ENCODE peak calls at places on chromosomes 5 and 9, in seven cellular contexts. B is adipocyte, A is uterus, R is lower lobe of right lung, O is DND-41, Q is neuronal stem cell, Z is mesendoderm. K is an unnamed sample. For H3K4me1, the result is how much of the 10 kb centered on the place peaks cover.

GRCh38 chr9:36566813-36567217 is 5.9 kb upstream of the MELK start:
- DNase-seq in B (peak), A (no peak), R (no peak), O (no peak), Q (no peak), Z (no peak), K (no peak)

GRCh38 chr5:55597014-55597981 is 62.5 kb upstream of the PLPP1 start:
- DNase-seq in B (peak), A (peak), R (no peak), O (no peak), Q (no peak), Z (no peak), K (no peak)

GRCh38 chr9:111005711-111006482 is 32.4 kb downstream of the LPAR1 start:
- DNase-seq in B (peak), A (no peak), R (no peak), O (no peak), Q (no peak), Z (no peak), K (no peak)

GRCh38 chr9:116160676-116161571 is 7.3 kb downstream of the PAPPA start:
- DNase-seq in B (peak), A (no peak), R (no peak), O (no peak), Q (no peak), Z (no peak), K (no peak)

GRCh38 chr9:36450110-36450732 is 50.2 kb upstream of the RNF38 start:
- DNase-seq in B (peak), A (no peak), R (no peak), O (peak), Q (peak), Z (peak), K (no peak)

GRCh38 chr9:106675780-106676179 is 187.2 kb upstream of the ZNF462 start:
- DNase-seq in B (no peak), A (no peak), R (no peak), O (no peak), Q (no peak), Z (peak), K (no peak)

GRCh38 chr9:89234636-89235035 is 56.0 kb upstream of the SHC3 start:
- DNase-seq in B (peak), A (peak), R (peak), O (no peak), Q (no peak), Z (no peak), K (no peak)

GRCh38 chr9:79129865-79130480 is 441.8 kb upstream of the TLE4 start:
- DNase-seq in B (peak), A (peak), R (peak), O (peak), Q (peak), Z (peak), K (no peak)

GRCh38 chr5:90983148-90983547 is 400.0 kb downstream of the ARRDC3 start:
- DNase-seq in B (peak), A (no peak), R (no peak), O (no peak), Q (no peak), Z (no peak), K (no peak)

GRCh38 chr5:74257645-74258328 is 382.7 kb downstream of the ENC1 start:
- DNase-seq in B (no peak), A (peak), R (peak), O (no peak), Q (no peak), Z (no peak), K (no peak)

GRCh38 chr5:149779071-149779470 is 49.0 kb downstream of the PPARGC1B start:
- DNase-seq in B (no peak), A (no peak), R (no peak), O (no peak), Q (no peak), Z (no peak), K (no peak)

GRCh38 chr9:38694676-38695075 is 25.3 kb downstream of the FAM240B start:
- DNase-seq in B (no peak), A (no peak), R (no peak), O (no peak), Q (no peak), Z (no peak), K (no peak)

GRCh38 chr9:132880311-132880661 is 1.6 kb downstream of the SPACA9 start:
- DNase-seq in B (no peak), A (no peak), R (no peak), O (no peak), Q (no peak), Z (no peak), K (no peak)
- H3K4me1 ChIP-seq in B (under half), A (under half), R (under half), O (under half), Q (under half), Z (under half), K (under half)

GRCh38 chr9:73038089-73038509 is 85.2 kb upstream of the ALDH1A1 start:
- DNase-seq in B (peak), A (no peak), R (no peak), O (no peak), Q (no peak), Z (no peak), K (no peak)

GRCh38 chr9:73037613-73038012 is 84.8 kb upstream of the ALDH1A1 start:
- DNase-seq in B (no peak), A (no peak), R (no peak), O (no peak), Q (no peak), Z (peak), K (no peak)

GRCh38 chr9:73039916-73040263 is 87.0 kb upstream of the ALDH1A1 start:
- DNase-seq in B (no peak), A (no peak), R (no peak), O (no peak), Q (no peak), Z (no peak), K (no peak)

GRCh38 chr9:73039253-73039915 is 86.5 kb upstream of the ALDH1A1 start:
- DNase-seq in B (peak), A (peak), R (no peak), O (no peak), Q (no peak), Z (no peak), K (no peak)

GRCh38 chr9:73038613-73039012 is 85.8 kb upstream of the ALDH1A1 start:
- DNase-seq in B (peak), A (peak), R (peak), O (no peak), Q (no peak), Z (peak), K (no peak)
- H3K4me1 ChIP-seq in B (under half), A (under half), R (under half), O (under half), Q (under half), Z (under half), K (under half)

GRCh38 chr9:130029223-130029583 is 13.8 kb downstream of the FNBP1 start:
- DNase-seq in B (no peak), A (no peak), R (no peak), O (no peak), Q (no peak), Z (no peak), K (no peak)
- H3K4me1 ChIP-seq in B (under half), A (under half), R (under half), O (under half), Q (under half), Z (under half), K (half or more)

DNA sequence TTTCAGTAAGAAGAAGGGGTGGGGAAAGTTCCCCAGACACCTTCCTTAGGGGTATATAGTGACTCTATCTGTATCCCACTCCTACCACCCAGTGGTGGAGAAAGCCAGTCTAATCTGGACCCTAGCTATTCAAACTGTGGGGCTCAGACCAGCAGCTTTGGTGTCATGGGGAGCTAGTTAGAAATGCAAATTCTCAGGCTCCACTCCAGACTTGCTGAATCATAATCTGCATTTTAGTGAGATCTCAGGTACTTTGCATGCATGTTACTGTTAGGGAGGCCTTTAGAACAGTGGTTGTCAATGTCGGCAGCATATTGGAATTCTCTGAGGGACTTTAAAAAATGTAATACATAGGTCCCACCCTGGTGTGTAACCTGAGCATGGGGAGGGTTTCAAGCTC is 12.1 kb upstream of the GM2A start:
- DNase-seq in B (no peak), A (no peak), R (no peak), O (no peak), Q (no peak), Z (no peak), K (no peak)
- H3K4me1 ChIP-seq in B (under half), A (under half), R (under half), O (under half), Q (under half), Z (under half), K (under half)

DNA sequence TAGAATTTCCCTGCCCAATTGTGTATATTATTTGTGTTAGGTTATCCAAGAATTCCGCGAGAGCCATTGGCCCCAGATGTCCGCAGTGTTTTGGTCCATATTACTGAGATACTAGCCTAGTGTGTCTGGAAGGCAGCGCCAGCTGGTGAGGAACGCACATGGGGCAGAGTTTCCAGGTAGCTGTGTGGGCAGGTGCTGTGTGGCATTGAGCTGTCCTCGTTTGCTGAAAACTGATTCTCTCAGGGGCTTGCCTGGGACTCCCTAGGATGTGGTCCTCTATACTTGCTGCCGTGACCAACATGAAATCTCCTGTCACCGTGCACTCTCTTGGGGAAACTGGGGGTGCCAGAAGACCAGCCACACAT is 288.7 kb downstream of the FANCC start:
- DNase-seq in B (no peak), A (no peak), R (no peak), O (no peak), Q (no peak), Z (no peak), K (no peak)
- H3K4me1 ChIP-seq in B (under half), A (under half), R (half or more), O (under half), Q (under half), Z (under half), K (under half)

DNA sequence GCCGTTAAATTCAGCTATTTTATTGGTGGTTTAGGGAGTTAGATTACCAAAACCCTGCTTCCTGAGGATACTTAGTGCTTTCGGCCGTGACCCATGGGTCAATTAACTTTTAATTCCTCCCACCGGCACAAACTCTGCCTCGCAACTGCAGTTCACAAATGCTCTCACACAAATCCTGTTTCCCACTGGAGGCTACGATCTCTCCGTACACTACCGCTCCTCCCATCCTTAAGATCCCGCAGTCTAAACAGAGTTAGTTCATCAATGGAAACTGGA is 440 bp upstream of the NAIF1 start:
- DNase-seq in B (no peak), A (no peak), R (no peak), O (no peak), Q (no peak), Z (no peak), K (no peak)
- H3K4me1 ChIP-seq in B (half or more), A (under half), R (half or more), O (half or more), Q (under half), Z (under half), K (half or more)